ENCODE peak calls at places on chromosome 2, in four cellular contexts. O is left colon; Q is T-helper 2 cell treated with Interferon-gamma antibody and Interleukin-4, amounts not matched to agents 5 μg/mL and 100 μg/mL, for 36 hours; R is lower leg skin. G is an unnamed sample.

GRCh38 chr2:218400167-218400929 is 680 bp downstream of the CTDSP1 start:
- DNase-seq in Q (no peak), O (peak; percentile 53), R (peak; percentile 90), G (peak; percentile 50)

GRCh38 chr2:186995092-186995491 is 146.1 kb upstream of the ZSWIM2 start:
- DNase-seq in Q (no peak), R (no peak), O (no peak), G (no peak)

GRCh38 chr2:147577323-147578014 is 267.4 kb upstream of the ACVR2A start:
- DNase-seq in R (no peak), O (no peak), Q (no peak), G (no peak)

GRCh38 chr2:11539317-11540147 is 5.7 kb downstream of the GREB1 start:
- DNase-seq in R (no peak), O (peak; percentile 46), Q (no peak), G (no peak)

GRCh38 chr2:173175222-173175621 is 99.6 kb downstream of the MAP3K20 start:
- DNase-seq in R (no peak), O (no peak), Q (no peak), G (no peak)

GRCh38 chr2:104768694-104769093 is 85.2 kb upstream of the POU3F3 start:
- DNase-seq in Q (no peak), R (no peak), O (no peak), G (no peak)

GRCh38 chr2:10062931-10063365 is 17.3 kb downstream of the CYS1 start:
- DNase-seq in R (no peak), O (no peak), Q (no peak), G (no peak)

GRCh38 chr2:17800219-17800618 is 16.0 kb upstream of the MSGN1 start:
- DNase-seq in Q (no peak), R (no peak), O (no peak), G (no peak)

GRCh38 chr2:209640358-209640757 is 131.3 kb upstream of the UNC80 start:
- DNase-seq in Q (no peak), O (no peak), R (no peak), G (no peak)

GRCh38 chr2:38601061-38601460 is 1.7 kb downstream of the HNRNPLL start:
- DNase-seq in Q (no peak), R (no peak), O (no peak), G (no peak)

GRCh38 chr2:71785550-71785951 is 332.2 kb downstream of the DYSF start:
- DNase-seq in O (no peak), Q (no peak), R (peak; percentile 85), G (no peak)

G was measured in immature natural killer cell.